ENCODE peak calls at places on chromosomes 13 and 19, in ten cellular contexts. H, G, Z, E, J, S, X, N, L and A are unnamed samples.

GRCh38 chr19:55676384-55676783 is 1.4 kb downstream of the EPN1 start:
- DNase-seq in H (no peak), G (no peak), Z (no peak), E (no peak), J (no peak), S (no peak), X (no peak), N (peak; percentile 57), L (peak; percentile 35), A (no peak)

GRCh38 chr13:28705734-28706133 is 13.0 kb downstream of the SLC46A3 start:
- DNase-seq in H (peak; percentile 52), G (no peak), Z (no peak), E (no peak), J (no peak), S (no peak), X (no peak), N (no peak), L (no peak), A (no peak)

GRCh38 chr19:3458595-3459284 is 21.6 kb downstream of the SMIM24 start:
- DNase-seq in H (no peak), G (no peak), Z (peak; percentile 39), E (no peak), J (no peak), S (peak; percentile 71), X (no peak), N (peak; percentile 50), L (no peak), A (no peak)

GRCh38 chr13:33169273-33169980 is 116.1 kb downstream of the STARD13 start:
- DNase-seq in H (no peak), G (no peak), Z (no peak), E (no peak), J (peak; percentile 32), S (no peak), X (no peak), N (peak; percentile 58), L (no peak), A (no peak)

GRCh38 chr19:45305421-45305820 is 17.3 kb downstream of the CKM start:
- DNase-seq in H (no peak), G (no peak), Z (no peak), E (no peak), J (no peak), S (no peak), X (no peak), N (peak; percentile 40), L (no peak), A (no peak)

GRCh38 chr13:94632227-94632980 is 30.7 kb downstream of the GPR180 start:
- DNase-seq in H (no peak), G (no peak), Z (no peak), E (no peak), J (no peak), S (no peak), X (no peak), N (no peak), L (no peak), A (no peak)

GRCh38 chr13:97716746-97717145 is 236.7 kb upstream of the IPO5 start:
- DNase-seq in H (no peak), G (no peak), Z (no peak), E (no peak), J (no peak), S (no peak), X (no peak), N (no peak), L (no peak), A (no peak)

GRCh38 chr13:30774214-30774730 is 38.9 kb downstream of the ALOX5AP start:
- DNase-seq in H (no peak), G (no peak), Z (no peak), E (no peak), J (no peak), S (no peak), X (no peak), N (no peak), L (no peak), A (no peak)

GRCh38 chr19:30070970-30071632 is 129.1 kb downstream of the URI1 start:
- DNase-seq in H (no peak), G (no peak), Z (no peak), E (no peak), J (no peak), S (no peak), X (no peak), N (no peak), L (no peak), A (no peak)

GRCh38 chr13:74136089-74136658 is 2.0 kb upstream of the KLF12 start:
- DNase-seq in H (peak; percentile 39), G (no peak), Z (peak; percentile 44), E (peak; percentile 5), J (peak; percentile 54), S (no peak), X (no peak), N (peak; percentile 2), L (peak; percentile 49), A (peak; percentile 28)

GRCh38 chr19:10309423-10309822 is at the start of gene ZGLP1:
- DNase-seq in H (no peak), G (no peak), Z (no peak), E (no peak), J (no peak), S (no peak), X (no peak), N (no peak), L (no peak), A (no peak)